ENCODE peak calls at places on chromosome 14, in eight cellular contexts. W is WTC11; P is coronary artery; M is astrocyte; U is effector memory CD4-positive, alpha-beta T cell; L is B cell; X is substantia nigra; J is T-cell. K is an unnamed sample.

GRCh38 chr14:53955671-53956426 is 776 bp downstream of the BMP4 start:
- DNase-seq in W (peak), P (peak), M (peak), U (no peak), L (no peak), X (no peak), J (no peak), K (no peak)

GRCh38 chr14:77014004-77014604 is 14.4 kb downstream of the IRF2BPL start:
- DNase-seq in W (no peak), P (no peak), M (peak), U (no peak), L (no peak), X (peak), J (no peak), K (peak)

GRCh38 chr14:103393687-103394626 is 8.7 kb downstream of the MARK3 start:
- DNase-seq in W (no peak), P (no peak), M (peak), U (no peak), L (no peak), X (no peak), J (no peak), K (no peak)

GRCh38 chr14:85418716-85419115 is 111.2 kb upstream of the FLRT2 start:
- DNase-seq in W (no peak), P (no peak), M (no peak), U (no peak), L (no peak), X (no peak), J (no peak), K (no peak)

GRCh38 chr14:55814064-55814463 is 234.1 kb downstream of the KTN1 start:
- DNase-seq in W (no peak), P (no peak), M (no peak), U (no peak), L (no peak), X (no peak), J (no peak), K (no peak)

GRCh38 chr14:36068777-36069534 is 107.6 kb downstream of the PTCSC3 start:
- DNase-seq in W (no peak), P (no peak), M (peak), U (no peak), L (no peak), X (no peak), J (no peak), K (peak)

GRCh38 chr14:81275995-81276698 is 55.4 kb upstream of the GTF2A1 start:
- DNase-seq in W (no peak), P (no peak), M (no peak), U (no peak), L (no peak), X (no peak), J (no peak), K (no peak)

GRCh38 chr14:26775765-26776577 is 178.1 kb upstream of the NOVA1 start:
- DNase-seq in W (no peak), P (no peak), M (peak), U (no peak), L (no peak), X (no peak), J (no peak), K (no peak)

GRCh38 chr14:78524766-78525165 is 354.6 kb downstream of the NRXN3 start:
- DNase-seq in W (no peak), P (no peak), M (no peak), U (no peak), L (no peak), X (no peak), J (no peak), K (no peak)

GRCh38 chr14:67881225-67881624 is 61.6 kb downstream of the RAD51B start:
- DNase-seq in W (no peak), P (no peak), M (no peak), U (no peak), L (no peak), X (no peak), J (no peak), K (no peak)

GRCh38 chr14:77988966-77989365 is 181.2 kb upstream of the NRXN3 start:
- DNase-seq in W (no peak), P (no peak), M (peak), U (no peak), L (no peak), X (peak), J (no peak), K (peak)

GRCh38 chr14:96255501-96256366 is at the start of gene BDKRB1:
- DNase-seq in W (no peak), P (no peak), M (peak), U (no peak), L (no peak), X (no peak), J (no peak), K (no peak)

GRCh38 chr14:73342670-73343069 is 105.4 kb downstream of the PAPLN start:
- DNase-seq in W (no peak), P (no peak), M (no peak), U (no peak), L (no peak), X (no peak), J (no peak), K (no peak)

GRCh38 chr14:80764496-80764895 is 177.0 kb downstream of the CEP128 start:
- DNase-seq in W (no peak), P (no peak), M (peak), U (no peak), L (no peak), X (no peak), J (no peak), K (no peak)

GRCh38 chr14:62269204-62269603 is 507.0 kb downstream of the SNAPC1 start:
- DNase-seq in W (no peak), P (no peak), M (peak), U (no peak), L (no peak), X (no peak), J (no peak), K (no peak)

GRCh38 chr14:68507544-68508081 is 285.3 kb downstream of the ZFP36L1 start:
- DNase-seq in W (no peak), P (no peak), M (no peak), U (peak), L (no peak), X (no peak), J (peak), K (no peak)

GRCh38 chr14:100547633-100548294 is 39.5 kb downstream of the BEGAIN start:
- DNase-seq in W (no peak), P (no peak), M (no peak), U (peak), L (no peak), X (peak), J (peak), K (no peak)

GRCh38 chr14:99191663-99192621 is 80.1 kb downstream of the BCL11B start:
- DNase-seq in W (no peak), P (no peak), M (peak), U (peak), L (no peak), X (peak), J (peak), K (no peak)

GRCh38 chr14:102262894-102263462 is 42.0 kb downstream of the MOK start:
- DNase-seq in W (peak), P (no peak), M (peak), U (no peak), L (no peak), X (no peak), J (no peak), K (no peak)

GRCh38 chr14:91466192-91466591 is 43.9 kb downstream of the PPP4R3A start:
- DNase-seq in W (no peak), P (no peak), M (peak), U (no peak), L (no peak), X (no peak), J (no peak), K (no peak)

GRCh38 chr14:76761849-76762616 is 765 bp downstream of the VASH1 start:
- DNase-seq in W (no peak), P (no peak), M (no peak), U (no peak), L (no peak), X (no peak), J (no peak), K (peak)

K was measured in nucleus accumbens.